ENCODE peak calls at places on chromosomes 7 and 10, in ten cellular contexts. Y is IMR-90, I is A549, Q is heart left ventricle, S is uterus, J is tibial nerve, M is suprapubic skin, Z is Peyer's patch, W is spleen, B is ovary. V is an unnamed sample.

GRCh38 chr10:1247598-1248261 is 191.5 kb downstream of the WDR37 start:
- DNase-seq in S (no peak), B (no peak), Y (no peak), Z (peak), W (peak), Q (no peak), J (no peak), M (no peak), I (no peak), V (no peak)

GRCh38 chr7:34165927-34166550 is 260.7 kb downstream of the BMPER start:
- DNase-seq in Y (peak), Q (no peak), S (no peak), M (no peak), W (no peak), J (no peak), I (peak), B (no peak), Z (no peak), V (peak)

GRCh38 chr7:101308245-101309085 is 13.1 kb downstream of the IFT22 start:
- DNase-seq in S (peak), Z (peak), M (peak), B (peak), J (no peak), Q (no peak), W (no peak), Y (no peak), I (peak), V (no peak)

GRCh38 chr10:117619710-117620405 is 77.3 kb downstream of the EMX2 start:
- DNase-seq in Q (no peak), W (no peak), Z (no peak), Y (no peak), I (no peak), M (no peak), S (no peak), J (no peak), B (no peak), V (no peak)

GRCh38 chr10:48363617-48364355 is 57.3 kb downstream of the MAPK8 start:
- DNase-seq in S (peak), W (no peak), Z (peak), Q (peak), M (no peak), I (peak), Y (peak), J (peak), B (no peak), V (no peak)

GRCh38 chr7:135801045-135801693 is 52.6 kb upstream of the FAM180A start:
- DNase-seq in Z (no peak), J (peak), Y (peak), I (peak), B (no peak), M (no peak), S (no peak), W (no peak), Q (peak), V (peak)

GRCh38 chr7:102069913-102070629 is 216.6 kb upstream of the SH2B2 start:
- DNase-seq in S (no peak), J (no peak), W (no peak), Y (no peak), Q (no peak), I (no peak), Z (no peak), B (no peak), M (no peak), V (no peak)

GRCh38 chr10:103986360-103986759 is 19.4 kb downstream of the SLK start:
- DNase-seq in M (no peak), I (no peak), Z (no peak), W (no peak), Y (no peak), S (no peak), B (no peak), J (no peak), Q (no peak), V (no peak)

GRCh38 chr7:604884-605531 is 85.4 kb upstream of the PDGFA start:
- DNase-seq in B (peak), S (no peak), J (no peak), Q (no peak), M (peak), Y (no peak), W (peak), Z (peak), I (no peak), V (no peak)

GRCh38 chr10:76319666-76320065 is 888.2 kb downstream of the LRMDA start:
- DNase-seq in B (no peak), Y (no peak), Q (no peak), Z (no peak), S (peak), I (no peak), W (no peak), M (no peak), J (no peak), V (no peak)

GRCh38 chr7:123480107-123480506 is 54.3 kb downstream of the IQUB start:
- DNase-seq in Q (no peak), S (no peak), Y (no peak), M (no peak), B (no peak), Z (no peak), I (no peak), J (no peak), W (no peak), V (no peak)

GRCh38 chr10:29517352-29517923 is 117.3 kb downstream of the SVIL start:
- DNase-seq in I (peak), M (no peak), B (no peak), Y (peak), W (no peak), Q (no peak), J (peak), Z (no peak), S (no peak), V (peak)

GRCh38 chr10:73865459-73866442 is 8.6 kb downstream of the CAMK2G start:
- DNase-seq in I (no peak), J (no peak), B (no peak), Q (peak), Z (peak), Y (no peak), W (peak), M (no peak), S (no peak), V (no peak)

GRCh38 chr7:21413502-21413901 is 14.4 kb upstream of the SP4 start:
- DNase-seq in W (no peak), Y (no peak), Z (no peak), M (no peak), I (no peak), B (no peak), Q (no peak), S (no peak), J (no peak), V (no peak)
- TF ChIP-seq POLR2A in W (no peak), Y (no peak), Z (no peak), M (no peak), I (no peak), B (no peak), Q (no peak), S (no peak), J (no peak), V (no peak)

GRCh38 chr7:27102578-27103442 is at the start of gene HOXA2:
- DNase-seq in M (no peak), W (no peak), Q (no peak), I (no peak), Y (peak), B (no peak), S (no peak), J (no peak), Z (peak), V (no peak)
- TF ChIP-seq POLR2A in M (no peak), W (peak), Q (no peak), I (no peak), Y (no peak), B (no peak), S (no peak), J (no peak), Z (no peak), V (no peak)

GRCh38 chr7:2138146-2138765 is 94.5 kb downstream of the MAD1L1 start:
- DNase-seq in Z (peak), J (no peak), I (no peak), B (peak), Q (no peak), M (no peak), W (peak), S (no peak), Y (no peak), V (no peak)
- TF ChIP-seq POLR2A in Z (no peak), J (no peak), I (no peak), B (no peak), Q (no peak), M (no peak), W (no peak), S (no peak), Y (no peak), V (no peak)

DNA sequence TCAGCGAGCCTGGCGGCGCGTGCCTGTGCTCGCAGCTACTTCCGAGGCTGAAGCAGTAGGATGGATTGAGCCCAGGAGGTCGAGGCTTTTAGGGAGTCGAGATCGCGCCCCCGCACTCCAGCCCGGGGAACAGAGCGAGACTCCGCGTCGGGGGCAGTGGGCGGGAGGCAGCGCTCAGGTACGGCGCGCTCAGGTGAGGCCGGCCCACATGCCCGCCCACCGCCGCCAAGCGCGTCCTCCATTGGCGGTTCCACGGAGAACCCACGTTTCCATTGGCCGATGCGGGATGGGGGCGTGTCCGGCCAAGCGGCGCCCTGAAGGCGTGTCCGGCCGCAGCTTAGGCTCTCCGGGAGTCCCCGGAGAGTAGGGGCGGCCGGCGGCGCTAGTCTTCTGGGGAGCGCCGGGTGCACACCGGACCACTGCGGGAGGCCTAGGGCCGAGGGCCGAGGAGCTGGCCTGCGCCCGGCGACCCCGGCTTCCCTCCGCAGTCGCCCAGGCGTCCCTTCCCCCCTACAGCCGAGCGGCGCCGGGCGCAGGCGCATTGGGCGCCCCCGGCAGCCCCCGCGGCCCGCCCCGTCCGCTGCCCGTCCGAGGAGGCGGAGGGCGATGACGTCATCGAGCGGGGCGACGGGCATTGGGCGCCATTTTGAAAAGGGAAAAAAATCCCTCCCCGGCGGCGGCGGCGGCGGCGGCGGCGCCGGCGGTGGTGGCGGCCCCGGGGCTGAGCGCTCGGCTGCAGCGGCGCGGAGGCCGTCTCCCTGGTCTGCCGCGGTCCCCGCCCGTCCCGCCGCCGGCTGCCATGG is at the start of gene PPP2R2D:
- DNase-seq in Q (peak), J (peak), W (peak), I (peak), Z (peak), M (peak), B (peak), S (peak), Y (peak), V (peak)
- TF ChIP-seq POLR2A in Q (no peak), J (peak), W (no peak), I (peak), Z (peak), M (peak), B (peak), S (peak), Y (no peak), V (no peak)